ENCODE peak calls at places on chromosomes 4 and X, in seven cellular contexts. T is Peyer's patch, R is A549, S is testis, A is transverse colon, B is uterus, J is upper lobe of left lung. F is an unnamed sample.
A peak's percentile ranks its signal among the peaks of the same experiment; 100 is the strongest.

GRCh38 chr4:7909966-7910720 is 29.5 kb downstream of the AFAP1 start:
- DNase-seq in T (no peak), R (no peak), S (no peak), A (no peak), B (peak; percentile 45), J (peak; percentile 64), F (no peak)

GRCh38 chrX:121733514-121733913 is 686.1 kb downstream of the GLUD2 start:
- DNase-seq in T (no peak), R (no peak), S (no peak), A (no peak), B (no peak), J (no peak), F (no peak)

GRCh38 chr4:62126064-62126732 is 926.1 kb downstream of the ADGRL3 start:
- DNase-seq in T (no peak), R (no peak), S (no peak), A (no peak), B (no peak), J (no peak), F (no peak)

GRCh38 chr4:147678796-147679549 is 5.0 kb downstream of the PRMT9 start:
- DNase-seq in T (no peak), R (no peak), S (no peak), A (no peak), B (no peak), J (no peak), F (no peak)

GRCh38 chr4:77141964-77142641 is 14.9 kb upstream of the CCNG2 start:
- DNase-seq in T (no peak), R (no peak), S (no peak), A (no peak), B (no peak), J (no peak), F (no peak)

GRCh38 chrX:17441965-17442364 is 67.0 kb downstream of the NHS start:
- DNase-seq in T (no peak), R (no peak), S (no peak), A (no peak), B (no peak), J (no peak), F (no peak)

GRCh38 chrX:152641996-152642395 is 4.3 kb downstream of the GABRQ start:
- DNase-seq in T (no peak), R (no peak), S (peak; percentile 22), A (no peak), B (no peak), J (no peak), F (no peak)

GRCh38 chrX:72126539-72127140 is 5.1 kb downstream of the RTL5 start:
- DNase-seq in T (peak; percentile 83), R (peak; percentile 71), S (peak; percentile 90), A (peak; percentile 87), B (peak; percentile 87), J (peak; percentile 88), F (peak; percentile 84)

GRCh38 chrX:1591863-1592127 is 391 bp downstream of the AKAP17A start:
- DNase-seq in T (no peak), R (no peak), S (no peak), A (no peak), B (no peak), J (no peak), F (no peak)

GRCh38 chrX:1589356-1590130 is 1.9 kb upstream of the AKAP17A start:
- DNase-seq in T (no peak), R (no peak), S (no peak), A (no peak), B (no peak), J (no peak), F (peak; percentile 8)

GRCh38 chrX:1592128-1592862 is 891 bp downstream of the AKAP17A start:
- DNase-seq in T (no peak), R (no peak), S (no peak), A (peak; percentile 38), B (no peak), J (no peak), F (no peak)

GRCh38 chrX:1592863-1593201 is 1.4 kb downstream of the AKAP17A start:
- DNase-seq in T (no peak), R (no peak), S (no peak), A (no peak), B (no peak), J (no peak), F (no peak)

GRCh38 chrX:1591102-1591862 is at the start of gene AKAP17A:
- DNase-seq in T (peak; percentile 99), R (peak; percentile 88), S (peak; percentile 95), A (peak; percentile 98), B (peak; percentile 97), J (peak; percentile 93), F (peak; percentile 99)
- TF ChIP-seq CTCF in T (no peak), R (no peak), S (no peak), A (no peak), B (peak; percentile 17), J (peak; percentile 22), F (no peak)

GRCh38 chr4:83219344-83219990 is 65.1 kb downstream of the COQ2 start:
- DNase-seq in T (no peak), R (no peak), S (peak; percentile 43), A (peak; percentile 56), B (peak; percentile 33), J (peak; percentile 28), F (no peak)

GRCh38 chr4:83214079-83214478 is 70.5 kb downstream of the COQ2 start:
- DNase-seq in T (no peak), R (no peak), S (no peak), A (no peak), B (no peak), J (no peak), F (no peak)

GRCh38 chr4:83217721-83218522 is 66.7 kb downstream of the COQ2 start:
- DNase-seq in T (no peak), R (no peak), S (no peak), A (peak; percentile 47), B (no peak), J (peak; percentile 56), F (no peak)

GRCh38 chr4:83219991-83220360 is 64.6 kb downstream of the COQ2 start:
- DNase-seq in T (no peak), R (no peak), S (no peak), A (no peak), B (no peak), J (no peak), F (no peak)

DNA sequence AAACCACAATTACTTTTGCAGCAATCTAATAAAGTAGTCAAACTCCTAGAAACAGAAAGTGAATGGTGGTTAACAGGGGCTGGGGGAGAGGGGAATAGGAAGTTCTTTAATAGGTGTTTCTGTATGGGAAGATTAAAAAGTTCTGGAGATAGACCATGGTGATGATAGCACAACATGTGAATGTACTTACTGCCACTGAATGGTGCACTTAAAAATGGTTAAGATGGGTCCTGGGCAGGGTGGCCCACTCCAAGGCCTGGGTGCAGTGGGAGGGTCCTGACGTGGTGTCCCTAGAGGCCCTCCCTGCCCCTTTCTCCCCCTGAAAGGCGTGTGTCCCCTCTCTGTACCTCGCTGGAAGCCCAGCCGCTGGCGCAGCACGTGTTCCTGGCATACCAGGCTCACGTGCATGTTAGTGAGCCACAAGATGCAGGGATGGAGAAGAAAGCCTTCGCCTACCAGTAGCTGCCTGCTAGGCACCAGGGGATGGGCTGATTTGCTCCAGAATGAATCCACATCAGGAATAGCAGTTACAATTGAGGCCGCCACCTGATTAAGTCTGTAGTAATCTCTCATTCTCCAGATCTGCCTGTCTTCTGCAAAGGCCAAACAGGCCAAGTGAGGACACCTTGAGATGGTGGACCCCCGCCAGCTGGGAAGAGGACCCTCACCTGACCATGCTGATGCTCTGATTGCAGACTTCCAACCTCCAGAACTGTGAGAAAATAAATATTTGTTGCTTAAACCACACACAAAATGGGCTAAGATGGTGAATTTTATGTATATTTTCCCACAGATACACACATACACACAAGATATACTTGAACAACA is 67.5 kb downstream of the COQ2 start:
- DNase-seq in T (no peak), R (no peak), S (no peak), A (no peak), B (no peak), J (no peak), F (no peak)
- TF ChIP-seq POLR2A in T (no peak), R (no peak), S (no peak), A (no peak), B (no peak), J (no peak), F (no peak)

DNA sequence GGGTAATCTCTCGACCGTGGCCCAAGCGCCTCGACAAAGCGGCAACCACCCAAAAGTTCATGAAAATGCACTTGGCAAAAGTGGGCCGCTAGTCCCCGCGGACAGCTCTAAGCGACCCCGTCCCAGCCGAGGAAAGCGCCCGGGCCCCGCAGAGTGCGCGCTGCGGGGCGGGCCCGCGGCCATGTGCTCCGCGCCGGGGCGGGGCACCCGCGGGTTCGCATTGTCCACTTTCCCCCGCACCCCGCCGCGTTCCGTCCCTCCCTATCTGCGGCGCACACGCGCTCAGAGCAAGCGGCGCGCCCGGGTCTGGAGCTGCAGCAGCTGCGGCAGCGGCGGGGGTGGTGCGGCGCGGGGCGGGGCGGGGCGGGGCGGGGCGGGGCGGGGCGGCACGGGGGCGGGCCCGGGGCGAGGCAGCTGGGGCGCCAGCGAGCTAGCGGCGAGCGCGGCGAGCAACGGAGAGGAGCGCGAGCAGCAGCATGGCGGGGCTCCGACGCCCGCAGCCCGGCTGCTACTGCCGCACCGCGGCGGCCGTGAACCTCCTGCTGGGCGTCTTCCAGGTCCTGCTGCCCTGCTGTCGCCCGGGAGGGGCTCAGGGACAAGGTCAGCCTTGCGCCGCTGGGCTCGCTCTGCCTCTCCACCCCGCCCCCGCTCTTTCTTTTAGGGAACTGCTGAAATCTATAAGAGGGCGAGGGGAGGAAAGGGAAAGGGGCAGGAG is at the start of gene TMEM131L:
- DNase-seq in T (peak; percentile 86), R (peak; percentile 44), S (peak; percentile 68), A (peak; percentile 72), B (peak; percentile 67), J (peak; percentile 76), F (peak; percentile 90)
- TF ChIP-seq CTCF in T (peak; percentile 0), R (no peak), S (no peak), A (no peak), B (peak; percentile 40), J (peak; percentile 14), F (no peak)

DNA sequence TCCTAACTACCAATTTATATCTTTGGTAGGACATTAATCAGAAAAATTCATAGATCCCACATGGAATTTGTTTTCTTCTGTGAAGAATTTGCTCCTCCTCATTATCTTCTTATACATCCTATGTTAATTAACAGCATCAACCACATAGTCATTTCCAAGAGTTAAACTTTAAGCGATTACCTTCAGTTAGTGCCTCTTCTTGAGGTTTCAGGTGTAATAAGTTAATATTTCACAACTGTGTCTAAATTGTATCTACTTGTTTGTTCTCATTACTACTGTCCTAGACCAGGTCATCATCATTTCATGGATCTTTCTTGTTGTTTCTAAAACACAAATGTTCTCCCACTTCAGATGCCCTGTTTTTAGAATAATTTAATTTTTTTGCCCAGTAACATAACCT is 457.9 kb downstream of the FAT4 start:
- DNase-seq in T (no peak), R (no peak), S (no peak), A (no peak), B (no peak), J (no peak), F (no peak)
- TF ChIP-seq POLR2A in T (no peak), R (no peak), S (no peak), A (no peak), B (no peak), J (no peak), F (no peak)

DNA sequence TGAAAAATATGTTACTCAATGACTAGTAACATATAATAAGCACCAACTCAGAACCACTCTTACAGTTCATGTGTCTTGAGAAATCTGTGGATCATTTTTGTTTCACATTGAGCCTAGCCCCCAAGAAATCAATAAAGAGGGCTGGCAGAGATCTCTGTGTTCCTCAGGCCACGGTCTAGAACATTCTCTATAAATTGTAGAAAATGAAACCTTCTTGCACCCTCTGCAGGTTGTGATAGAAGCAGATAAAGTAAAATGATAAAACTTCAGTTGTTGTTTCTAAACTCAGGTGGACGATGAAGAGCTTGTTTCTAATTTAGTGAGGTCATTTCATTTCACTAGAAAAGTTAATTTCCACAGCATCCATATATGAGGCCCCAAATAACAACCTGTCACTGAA is 182.7 kb downstream of the KIT start:
- DNase-seq in T (no peak), R (no peak), S (no peak), A (no peak), B (no peak), J (no peak), F (no peak)
- TF ChIP-seq CTCF in T (no peak), R (no peak), S (no peak), A (no peak), B (no peak), J (no peak), F (no peak)

F was measured in lower leg skin.